ENCODE peak calls at places on chromosomes 4 and X, in four cellular contexts. X, T, Q and K are unnamed samples.

GRCh38 chr4:139902328-139903217 is 237.0 kb downstream of the MGST2 start:
- DNase-seq in X (no peak), T (no peak), Q (no peak), K (no peak)

GRCh38 chr4:121164291-121164690 is at the start of gene TNIP3:
- DNase-seq in Q (no peak), T (no peak), X (no peak), K (no peak)

GRCh38 chr4:8144359-8144758 is 14.3 kb downstream of the ABLIM2 start:
- DNase-seq in X (no peak), Q (peak; percentile 78), T (peak; percentile 37), K (no peak)

GRCh38 chr4:144295286-144295995 is 154.9 kb upstream of the GYPA start:
- DNase-seq in T (no peak), X (no peak), Q (no peak), K (no peak)

GRCh38 chr4:184816962-184817361 is 8.8 kb downstream of the ACSL1 start:
- DNase-seq in X (no peak), Q (no peak), T (no peak), K (no peak)

GRCh38 chrX:151852294-151852693 is 60.4 kb upstream of the MAGEA4 start:
- DNase-seq in X (no peak), T (no peak), Q (peak; percentile 57), K (no peak)

GRCh38 chrX:119885554-119886428 is 9.9 kb upstream of the AKAP14 start:
- DNase-seq in Q (no peak), T (no peak), X (no peak), K (no peak)

GRCh38 chr4:48375651-48376291 is 34.4 kb downstream of the SLAIN2 start:
- DNase-seq in Q (no peak), X (no peak), T (no peak), K (no peak)

GRCh38 chr4:99783940-99784339 is 32.7 kb upstream of the DAPP1 start:
- DNase-seq in X (no peak), Q (no peak), T (no peak), K (no peak)

GRCh38 chrX:12583543-12583942 is 207.7 kb upstream of the PRPS2 start:
- DNase-seq in T (no peak), Q (no peak), X (no peak), K (no peak)

GRCh38 chr4:102504941-102505340 is 3.8 kb downstream of the NFKB1 start:
- DNase-seq in Q (no peak), T (no peak), X (no peak), K (no peak)

GRCh38 chr4:189131131-189131530 is 809.5 kb upstream of the FRG1 start:
- DNase-seq in X (no peak), T (no peak), Q (no peak), K (no peak)

GRCh38 chrX:9997524-9997923 is 30.4 kb downstream of the CLDN34 start:
- DNase-seq in X (no peak), Q (no peak), T (no peak), K (peak; percentile 57)

GRCh38 chrX:103573205-103573604 is 12.1 kb upstream of the TCEAL4 start:
- DNase-seq in T (no peak), Q (peak; percentile 63), X (no peak), K (no peak)

GRCh38 chrX:9785944-9786741 is at the start of gene SHROOM2:
- DNase-seq in X (no peak), T (peak; percentile 73), Q (peak; percentile 73), K (no peak)

GRCh38 chr4:150743564-150744342 is 161.8 kb downstream of the MAB21L2 start:
- DNase-seq in X (no peak), T (no peak), Q (no peak), K (no peak)

GRCh38 chrX:79573760-79574159 is 206.6 kb upstream of the ITM2A start:
- DNase-seq in Q (no peak), X (no peak), T (no peak), K (no peak)

GRCh38 chr4:114208747-114209146 is 229.3 kb upstream of the ARSJ start:
- DNase-seq in Q (no peak), X (no peak), T (no peak), K (no peak)

GRCh38 chrX:65607070-65607742 is 60.2 kb upstream of the MSN start:
- DNase-seq in X (no peak), T (no peak), Q (no peak), K (no peak)

GRCh38 chr4:54359919-54360650 is 131.0 kb downstream of the PDGFRA start:
- DNase-seq in T (no peak), X (no peak), Q (no peak), K (no peak)

GRCh38 chr4:56656346-56656643 is 24.8 kb downstream of the HOPX start:
- DNase-seq in T (peak; percentile 43), Q (peak; percentile 66), X (no peak), K (peak; percentile 29)

GRCh38 chr4:174681723-174682300 is 147.2 kb downstream of the GLRA3 start:
- DNase-seq in X (no peak), T (no peak), Q (no peak), K (no peak)

GRCh38 chr4:153809307-153809706 is 20.4 kb upstream of the SFRP2 start:
- DNase-seq in X (no peak), T (no peak), Q (no peak), K (no peak)

GRCh38 chrX:25968920-25969319 is 169.2 kb upstream of the MAGEB18 start:
- DNase-seq in X (no peak), T (peak; percentile 55), Q (peak; percentile 88), K (no peak)

GRCh38 chr4:92060333-92060732 is 243.4 kb upstream of the GRID2 start:
- DNase-seq in Q (peak; percentile 60), T (peak; percentile 41), X (no peak), K (no peak)

GRCh38 chr4:147735413-147736301 is 3.8 kb downstream of the ARHGAP10 start:
- DNase-seq in X (no peak), T (no peak), Q (no peak), K (no peak)

GRCh38 chr4:3112979-3113469 is 38.5 kb downstream of the HTT start:
- DNase-seq in T (no peak), Q (no peak), X (no peak), K (no peak)

GRCh38 chr4:116953947-116954346 is 131.4 kb downstream of the TRAM1L1 start:
- DNase-seq in X (no peak), T (no peak), Q (no peak), K (no peak)

GRCh38 chrX:72131317-72132294 is at the start of gene RTL5:
- DNase-seq in Q (peak; percentile 88), X (peak; percentile 60), T (peak; percentile 91), K (no peak)

GRCh38 chr4:617644-618330 is 7.6 kb upstream of the PDE6B start:
- DNase-seq in Q (peak; percentile 86), T (no peak), X (no peak), K (no peak)

GRCh38 chrX:48714573-48714972 is 18.0 kb downstream of the SUV39H1 start:
- DNase-seq in X (no peak), Q (no peak), T (no peak), K (no peak)